ENCODE peak calls at places on chromosomes 5 and 9, in four cellular contexts. One of them, this sample, is unnamed.

GRCh38 chr9:77521091-77521490 is 127.0 kb downstream of the GNA14 start:
- DNase-seq in K562: no peak
- DNase-seq in SK-N-SH: no peak
- DNase-seq in GM23338: no peak
- DNase-seq in this sample: no peak

GRCh38 chr5:146751781-146752401 is 126.7 kb downstream of the PPP2R2B start:
- DNase-seq in K562: no peak
- DNase-seq in SK-N-SH: no peak
- DNase-seq in GM23338: no peak
- DNase-seq in this sample: no peak

GRCh38 chr9:69633716-69634115 is 38.5 kb downstream of the APBA1 start:
- DNase-seq in K562: no peak
- DNase-seq in SK-N-SH: no peak
- DNase-seq in GM23338: no peak
- DNase-seq in this sample: no peak

GRCh38 chr5:163596536-163596935 is 91.1 kb downstream of the MAT2B start:
- DNase-seq in K562: no peak
- DNase-seq in SK-N-SH: peak; percentile 10
- DNase-seq in GM23338: no peak
- DNase-seq in this sample: no peak

GRCh38 chr5:140214831-140215230 is 39.8 kb downstream of the CYSTM1 start:
- DNase-seq in K562: no peak
- DNase-seq in SK-N-SH: no peak
- DNase-seq in GM23338: no peak
- DNase-seq in this sample: peak; percentile 94

GRCh38 chr5:109297900-109298299 is 111.9 kb downstream of the PJA2 start:
- DNase-seq in K562: no peak
- DNase-seq in SK-N-SH: no peak
- DNase-seq in GM23338: no peak
- DNase-seq in this sample: no peak

GRCh38 chr5:103120607-103121200 is 603 bp downstream of the PPIP5K2 start:
- DNase-seq in K562: peak; percentile 40
- DNase-seq in SK-N-SH: peak; percentile 12
- DNase-seq in GM23338: peak; percentile 39
- DNase-seq in this sample: peak; percentile 16

GRCh38 chr5:10656176-10656830 is 92.4 kb downstream of the ANKRD33B start:
- DNase-seq in K562: no peak
- DNase-seq in SK-N-SH: no peak
- DNase-seq in GM23338: no peak
- DNase-seq in this sample: no peak

GRCh38 chr5:143037071-143037470 is 266.9 kb downstream of the ARHGAP26 start:
- DNase-seq in K562: no peak
- DNase-seq in SK-N-SH: no peak
- DNase-seq in GM23338: peak; percentile 72
- DNase-seq in this sample: no peak

GRCh38 chr5:133324058-133324457 is 272.2 kb downstream of the HSPA4 start:
- DNase-seq in K562: no peak
- DNase-seq in SK-N-SH: no peak
- DNase-seq in GM23338: no peak
- DNase-seq in this sample: no peak

GRCh38 chr5:133321286-133321832 is 269.5 kb downstream of the HSPA4 start:
- DNase-seq in K562: no peak
- DNase-seq in SK-N-SH: no peak
- DNase-seq in GM23338: no peak
- DNase-seq in this sample: no peak

GRCh38 chr5:133323464-133323863 is 271.7 kb downstream of the HSPA4 start:
- DNase-seq in K562: no peak
- DNase-seq in SK-N-SH: no peak
- DNase-seq in GM23338: no peak
- DNase-seq in this sample: no peak

GRCh38 chr5:133321833-133322420 is 270.1 kb downstream of the HSPA4 start:
- DNase-seq in K562: no peak
- DNase-seq in SK-N-SH: no peak
- DNase-seq in GM23338: no peak
- DNase-seq in this sample: no peak

DNA sequence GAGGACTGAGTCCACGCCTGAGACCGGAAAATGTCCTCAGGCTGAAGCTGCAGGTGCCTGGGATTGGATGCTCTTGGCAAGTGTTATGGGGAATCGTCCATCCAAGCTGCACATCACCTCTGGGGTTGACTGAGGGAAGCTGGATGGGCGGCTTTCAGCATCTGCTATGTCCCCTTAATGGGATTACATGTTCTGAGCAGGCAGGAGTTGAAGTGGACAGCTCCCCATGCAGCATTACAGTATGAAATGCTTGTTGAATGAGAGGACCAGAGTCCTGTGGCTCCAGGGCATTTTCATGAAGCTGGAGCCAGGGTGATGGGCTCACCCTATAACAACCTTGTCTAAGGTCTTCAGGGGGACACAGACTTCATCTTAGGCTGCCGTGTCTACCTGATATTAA is 270.9 kb downstream of the HSPA4 start:
- DNase-seq in K562: no peak
- DNase-seq in SK-N-SH: no peak
- DNase-seq in GM23338: no peak
- DNase-seq in this sample: no peak
- TF ChIP-seq REST in K562: no peak
- TF ChIP-seq REST in SK-N-SH: peak; percentile 33
- TF ChIP-seq REST in GM23338: no peak
- TF ChIP-seq REST in this sample: no peak

GRCh38 chr5:61339764-61340163 is 7.7 kb downstream of the ZSWIM6 start:
- DNase-seq in K562: no peak
- DNase-seq in SK-N-SH: no peak
- DNase-seq in GM23338: no peak
- DNase-seq in this sample: no peak
- H3K4me3 ChIP-seq in K562: no peak overlapping the region
- H3K4me3 ChIP-seq in SK-N-SH: no peak overlapping the region
- H3K4me3 ChIP-seq in GM23338: no peak overlapping the region
- H3K4me3 ChIP-seq in this sample: no peak overlapping the region

GRCh38 chr5:56588636-56589485 is 226.5 kb upstream of the MAP3K1 start:
- DNase-seq in K562: no peak
- DNase-seq in SK-N-SH: no peak
- DNase-seq in GM23338: peak; percentile 57
- DNase-seq in this sample: peak; percentile 3
- TF ChIP-seq POLR2AphosphoS5 in K562: no peak
- TF ChIP-seq POLR2AphosphoS5 in SK-N-SH: no peak
- TF ChIP-seq POLR2AphosphoS5 in GM23338: no peak
- TF ChIP-seq POLR2AphosphoS5 in this sample: no peak

GRCh38 chr5:171464829-171465228 is 45.4 kb downstream of the FGF18 start:
- DNase-seq in K562: no peak
- DNase-seq in SK-N-SH: no peak
- DNase-seq in GM23338: no peak
- DNase-seq in this sample: no peak

GRCh38 chr5:171470420-171470819 is 51.0 kb downstream of the FGF18 start:
- DNase-seq in K562: no peak
- DNase-seq in SK-N-SH: no peak
- DNase-seq in GM23338: no peak
- DNase-seq in this sample: no peak

GRCh38 chr5:171467107-171467506 is 47.7 kb downstream of the FGF18 start:
- DNase-seq in K562: no peak
- DNase-seq in SK-N-SH: no peak
- DNase-seq in GM23338: no peak
- DNase-seq in this sample: no peak

GRCh38 chr5:171474106-171474878 is 54.8 kb downstream of the FGF18 start:
- DNase-seq in K562: no peak
- DNase-seq in SK-N-SH: no peak
- DNase-seq in GM23338: no peak
- DNase-seq in this sample: no peak

DNA sequence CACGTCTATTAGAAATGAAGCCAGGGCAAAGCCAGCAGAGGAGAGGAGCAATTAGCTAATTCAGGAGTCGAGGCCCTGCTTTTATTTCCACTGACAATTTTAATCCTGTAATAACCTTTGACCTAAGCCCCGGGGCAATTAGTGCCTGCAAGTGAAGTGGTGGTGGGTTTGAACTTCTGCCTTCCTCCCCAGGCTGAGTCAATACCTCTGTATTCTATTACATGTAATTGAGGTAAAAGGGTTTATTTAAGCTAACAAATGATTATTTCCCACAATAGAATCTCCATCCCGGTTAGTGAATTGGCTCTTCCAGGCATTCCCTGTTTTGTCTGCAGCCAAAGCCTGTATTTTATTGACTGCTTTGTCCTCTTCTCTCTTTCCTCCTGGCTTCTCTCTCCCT is 49.9 kb downstream of the FGF18 start:
- DNase-seq in K562: no peak
- DNase-seq in SK-N-SH: no peak
- DNase-seq in GM23338: no peak
- DNase-seq in this sample: no peak
- TF ChIP-seq REST in K562: no peak
- TF ChIP-seq REST in SK-N-SH: no peak
- TF ChIP-seq REST in GM23338: no peak
- TF ChIP-seq REST in this sample: no peak

DNA sequence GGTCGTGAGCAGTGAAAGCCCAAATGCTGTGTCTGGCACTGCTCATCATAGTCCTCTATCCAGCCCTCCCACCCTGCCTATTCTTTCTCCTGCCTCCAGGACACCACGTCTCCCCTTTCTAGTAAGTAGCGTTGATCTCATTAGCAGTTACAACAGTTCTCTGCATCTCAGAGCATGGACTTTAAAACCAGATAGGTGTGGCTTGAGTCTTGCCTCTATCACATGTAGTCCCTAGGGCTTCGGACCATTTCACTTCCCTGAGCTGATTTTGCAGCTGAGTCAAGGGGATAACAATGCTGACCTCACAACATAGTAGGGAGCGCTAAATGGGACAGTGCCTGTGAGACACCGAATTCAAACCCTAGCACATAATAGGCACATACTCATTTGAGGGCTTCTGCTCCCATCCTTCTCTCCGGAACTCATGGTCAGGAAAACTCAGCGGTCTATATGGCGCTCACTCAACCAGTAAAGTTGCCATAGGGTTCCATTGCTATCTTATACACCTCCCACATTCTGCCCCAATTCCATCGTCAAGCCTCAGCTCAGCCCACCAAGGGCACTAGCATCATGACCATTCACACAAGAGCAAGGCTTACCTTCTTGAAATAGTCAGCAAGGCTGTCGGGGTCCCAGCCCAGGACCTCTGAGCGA is 515 bp downstream of the LCP2 start:
- DNase-seq in K562: no peak
- DNase-seq in SK-N-SH: no peak
- DNase-seq in GM23338: no peak
- DNase-seq in this sample: peak; percentile 45
- H3K4me3 ChIP-seq in K562: peak overlapping the region; percentile 51
- H3K4me3 ChIP-seq in SK-N-SH: no peak overlapping the region
- H3K4me3 ChIP-seq in GM23338: no peak overlapping the region
- H3K4me3 ChIP-seq in this sample: peak overlapping the region; percentile 49

This sample was measured in HL-60.